ENCODE peak calls at places on chromosomes 4 and X, in eight cellular contexts. X, K, R, T, E, Y, D and W are unnamed samples.

GRCh38 chr4:90127706-90128345 is 632 bp downstream of the CCSER1 start:
- DNase-seq in E (no peak), Y (peak; percentile 23), D (no peak), K (peak; percentile 25), X (peak; percentile 28), R (no peak), T (peak; percentile 11), W (no peak)

GRCh38 chr4:2408401-2408958 is 10.0 kb downstream of the ZFYVE28 start:
- DNase-seq in X (no peak), R (no peak), E (no peak), Y (no peak), D (no peak), K (no peak), T (no peak), W (no peak)

GRCh38 chr4:113683143-113683542 is 78.4 kb downstream of the CAMK2D start:
- DNase-seq in K (peak; percentile 45), R (no peak), Y (no peak), T (no peak), D (peak; percentile 38), E (no peak), X (no peak), W (peak; percentile 95)

GRCh38 chr4:123638834-123639233 is 242.2 kb downstream of the SPRY1 start:
- DNase-seq in K (no peak), E (no peak), Y (no peak), R (no peak), X (no peak), T (no peak), D (no peak), W (no peak)

GRCh38 chr4:76459291-76459723 is 24.3 kb downstream of the SHROOM3 start:
- DNase-seq in K (peak; percentile 5), T (peak; percentile 15), Y (peak; percentile 14), X (no peak), R (peak; percentile 93), D (no peak), E (peak; percentile 94), W (no peak)

GRCh38 chr4:55170462-55170861 is 45.1 kb upstream of the KDR start:
- DNase-seq in E (no peak), T (no peak), R (no peak), Y (no peak), D (no peak), X (no peak), K (no peak), W (no peak)

GRCh38 chrX:110006826-110007375 is 4.0 kb downstream of the TMEM164 start:
- DNase-seq in E (peak; percentile 24), T (peak; percentile 14), K (peak; percentile 54), R (peak; percentile 26), D (no peak), Y (no peak), X (no peak), W (no peak)

GRCh38 chrX:72041901-72042859 is 89.5 kb downstream of the RTL5 start:
- DNase-seq in E (peak; percentile 62), K (no peak), R (no peak), Y (peak; percentile 61), X (no peak), T (peak; percentile 30), D (no peak), W (no peak)

GRCh38 chr4:88195666-88196365 is 37.4 kb upstream of the ABCG2 start:
- DNase-seq in T (no peak), X (no peak), K (no peak), D (no peak), E (no peak), R (no peak), Y (no peak), W (no peak)

GRCh38 chrX:54708404-54708803 is 89.7 kb downstream of the ITIH6 start:
- DNase-seq in X (no peak), T (no peak), K (no peak), Y (no peak), D (no peak), R (no peak), E (no peak), W (no peak)

GRCh38 chrX:3545901-3546300 is 167.5 kb downstream of the PRKX start:
- DNase-seq in K (peak; percentile 35), R (no peak), T (peak; percentile 15), Y (no peak), D (no peak), E (no peak), X (no peak), W (no peak)

GRCh38 chr4:93828830-93829530 is 427 bp downstream of the ATOH1 start:
- DNase-seq in T (peak; percentile 24), X (no peak), K (no peak), D (no peak), R (no peak), E (no peak), Y (peak; percentile 23), W (no peak)

GRCh38 chr4:63348735-63349673 is 1060.2 kb downstream of the TECRL start:
- DNase-seq in K (no peak), X (peak; percentile 19), T (no peak), D (no peak), E (no peak), Y (no peak), R (no peak), W (no peak)

GRCh38 chr4:39415678-39416283 is 9.1 kb downstream of the KLB start:
- DNase-seq in T (peak; percentile 17), R (peak; percentile 40), K (no peak), X (no peak), E (peak; percentile 31), D (no peak), Y (peak; percentile 43), W (no peak)

GRCh38 chr4:6071959-6072720 is 53.9 kb upstream of the C4orf50 start:
- DNase-seq in E (no peak), D (no peak), X (peak; percentile 44), T (peak; percentile 4), Y (no peak), R (no peak), K (no peak), W (no peak)

GRCh38 chr4:112058433-112058832 is 86.8 kb upstream of the FAM241A start:
- DNase-seq in X (no peak), E (peak; percentile 11), T (peak; percentile 54), Y (no peak), D (no peak), K (peak; percentile 10), R (no peak), W (no peak)

GRCh38 chrX:22194207-22194606 is 78.5 kb upstream of the CBLL2 start:
- DNase-seq in E (no peak), X (no peak), K (no peak), Y (no peak), D (no peak), T (no peak), R (no peak), W (no peak)

GRCh38 chrX:123764967-123765871 is 32.4 kb upstream of the THOC2 start:
- DNase-seq in T (peak; percentile 93), Y (peak; percentile 93), E (peak; percentile 80), R (peak; percentile 84), X (peak; percentile 88), D (peak; percentile 37), K (peak; percentile 81), W (peak; percentile 58)
- H3K4me3 ChIP-seq in T (peak overlapping the region; percentile 73), Y (peak overlapping the region; percentile 76), E (peak overlapping the region; percentile 55), R (peak overlapping the region; percentile 45), X (no peak overlapping the region), D (no peak overlapping the region), K (peak overlapping the region; percentile 34), W (peak overlapping the region; percentile 50)

GRCh38 chr4:108611360-108611759 is 9.0 kb upstream of the RPL34 start:
- DNase-seq in T (peak; percentile 60), X (no peak), Y (no peak), E (peak; percentile 32), K (no peak), D (no peak), R (peak; percentile 63), W (peak; percentile 92)
- H3K4me3 ChIP-seq in T (peak overlapping the region; percentile 76), X (no peak overlapping the region), Y (peak overlapping the region; percentile 80), E (peak overlapping the region; percentile 51), K (peak overlapping the region; percentile 37), D (no peak overlapping the region), R (peak overlapping the region; percentile 57), W (peak overlapping the region; percentile 45)

GRCh38 chrX:20361081-20361889 is 94.6 kb upstream of the RPS6KA3 start:
- DNase-seq in K (no peak), T (peak; percentile 65), E (peak; percentile 70), R (peak; percentile 71), Y (peak; percentile 59), D (no peak), X (no peak), W (no peak)
- H3K4me3 ChIP-seq in K (no peak overlapping the region), T (peak overlapping the region; percentile 49), E (no peak overlapping the region), R (no peak overlapping the region), Y (peak overlapping the region; percentile 24), D (no peak overlapping the region), X (no peak overlapping the region), W (no peak overlapping the region)

GRCh38 chr4:61440306-61440705 is 240.2 kb downstream of the ADGRL3 start:
- DNase-seq in Y (no peak), R (no peak), E (no peak), T (no peak), D (no peak), K (no peak), X (no peak), W (no peak)
- H3K4me3 ChIP-seq in Y (no peak overlapping the region), R (no peak overlapping the region), E (no peak overlapping the region), T (no peak overlapping the region), D (no peak overlapping the region), K (no peak overlapping the region), X (no peak overlapping the region), W (no peak overlapping the region)